ENCODE peak calls at places on chromosomes 2 and 18, in four cellular contexts. One of them, this sample, is unnamed.

GRCh38 chr2:27442981-27443323 is 771 bp downstream of the KRTCAP3 start:
- DNase-seq in GM12878: no peak
- DNase-seq in A549: no peak
- DNase-seq in HCT116: no peak
- DNase-seq in this sample: no peak

GRCh38 chr2:25742501-25742900 is 69.1 kb upstream of the DTNB start:
- DNase-seq in GM12878: no peak
- DNase-seq in A549: no peak
- DNase-seq in HCT116: no peak
- DNase-seq in this sample: no peak

GRCh38 chr2:225052703-225053102 is 10.4 kb upstream of the DOCK10 start:
- DNase-seq in GM12878: no peak
- DNase-seq in A549: no peak
- DNase-seq in HCT116: no peak
- DNase-seq in this sample: no peak

GRCh38 chr18:35276276-35276675 is 13.8 kb downstream of the ZSCAN30 start:
- DNase-seq in GM12878: no peak
- DNase-seq in A549: no peak
- DNase-seq in HCT116: no peak
- DNase-seq in this sample: no peak

GRCh38 chr2:43707255-43707654 is 31.0 kb upstream of the C1GALT1C1L start:
- DNase-seq in GM12878: no peak
- DNase-seq in A549: peak; percentile 37
- DNase-seq in HCT116: no peak
- DNase-seq in this sample: peak; percentile 71

GRCh38 chr18:74778191-74778847 is 180.6 kb downstream of the ZNF407 start:
- DNase-seq in GM12878: no peak
- DNase-seq in A549: no peak
- DNase-seq in HCT116: no peak
- DNase-seq in this sample: no peak

GRCh38 chr2:130814931-130815680 is 21.6 kb upstream of the ARHGEF4 start:
- DNase-seq in GM12878: no peak
- DNase-seq in A549: no peak
- DNase-seq in HCT116: no peak
- DNase-seq in this sample: no peak

GRCh38 chr2:9780368-9781130 is 62.7 kb upstream of the TAF1B start:
- DNase-seq in GM12878: no peak
- DNase-seq in A549: no peak
- DNase-seq in HCT116: no peak
- DNase-seq in this sample: no peak

GRCh38 chr2:241768251-241768711 is 8.3 kb upstream of the GAL3ST2 start:
- DNase-seq in GM12878: no peak
- DNase-seq in A549: no peak
- DNase-seq in HCT116: no peak
- DNase-seq in this sample: no peak

GRCh38 chr18:36298113-36298701 is 694 bp downstream of the FHOD3 start:
- DNase-seq in GM12878: no peak
- DNase-seq in A549: no peak
- DNase-seq in HCT116: no peak
- DNase-seq in this sample: no peak

GRCh38 chr2:117917223-117917917 is 96.5 kb downstream of the CCDC93 start:
- DNase-seq in GM12878: no peak
- DNase-seq in A549: peak; percentile 12
- DNase-seq in HCT116: no peak
- DNase-seq in this sample: no peak

GRCh38 chr2:55048514-55048924 is 1.7 kb downstream of the RTN4 start:
- DNase-seq in GM12878: no peak
- DNase-seq in A549: peak; percentile 71
- DNase-seq in HCT116: peak; percentile 27
- DNase-seq in this sample: peak; percentile 76

GRCh38 chr18:48605408-48605845 is 66.6 kb downstream of the CTIF start:
- DNase-seq in GM12878: peak; percentile 23
- DNase-seq in A549: peak; percentile 49
- DNase-seq in HCT116: peak; percentile 29
- DNase-seq in this sample: peak; percentile 48

GRCh38 chr2:241191101-241191500 is 2.6 kb downstream of the ANO7 start:
- DNase-seq in GM12878: no peak
- DNase-seq in A549: no peak
- DNase-seq in HCT116: no peak
- DNase-seq in this sample: no peak

GRCh38 chr2:168089200-168089599 is 158.2 kb downstream of the STK39 start:
- DNase-seq in GM12878: no peak
- DNase-seq in A549: no peak
- DNase-seq in HCT116: no peak
- DNase-seq in this sample: no peak

GRCh38 chr2:40625849-40626248 is 174.0 kb upstream of the SLC8A1 start:
- DNase-seq in GM12878: no peak
- DNase-seq in A549: no peak
- DNase-seq in HCT116: no peak
- DNase-seq in this sample: peak; percentile 23

GRCh38 chr2:239939736-239940483 is 85.2 kb downstream of the NDUFA10 start:
- DNase-seq in GM12878: no peak
- DNase-seq in A549: no peak
- DNase-seq in HCT116: no peak
- DNase-seq in this sample: no peak

GRCh38 chr2:124254621-124255020 is 229.5 kb downstream of the CNTNAP5 start:
- DNase-seq in GM12878: no peak
- DNase-seq in A549: no peak
- DNase-seq in HCT116: no peak
- DNase-seq in this sample: no peak

GRCh38 chr2:170641961-170642360 is 73.2 kb upstream of the SP5 start:
- DNase-seq in GM12878: no peak
- DNase-seq in A549: no peak
- DNase-seq in HCT116: no peak
- DNase-seq in this sample: no peak

GRCh38 chr2:3703741-3704355 is 473 bp downstream of the DCDC2C start:
- DNase-seq in GM12878: no peak
- DNase-seq in A549: no peak
- DNase-seq in HCT116: no peak
- DNase-seq in this sample: no peak

GRCh38 chr18:71249791-71250190 is 960.9 kb downstream of the SOCS6 start:
- DNase-seq in GM12878: no peak
- DNase-seq in A549: no peak
- DNase-seq in HCT116: no peak
- DNase-seq in this sample: no peak

GRCh38 chr2:187499941-187500532 is 52.0 kb upstream of the CALCRL start:
- DNase-seq in GM12878: no peak
- DNase-seq in A549: peak; percentile 74
- DNase-seq in HCT116: peak; percentile 54
- DNase-seq in this sample: peak; percentile 75

GRCh38 chr18:44507729-44508325 is 172.9 kb upstream of the SETBP1 start:
- DNase-seq in GM12878: peak; percentile 32
- DNase-seq in A549: no peak
- DNase-seq in HCT116: no peak
- DNase-seq in this sample: peak; percentile 99
- TF ChIP-seq MAX in GM12878: no peak
- TF ChIP-seq MAX in A549: no peak
- TF ChIP-seq MAX in HCT116: no peak
- TF ChIP-seq MAX in this sample: no peak

DNA sequence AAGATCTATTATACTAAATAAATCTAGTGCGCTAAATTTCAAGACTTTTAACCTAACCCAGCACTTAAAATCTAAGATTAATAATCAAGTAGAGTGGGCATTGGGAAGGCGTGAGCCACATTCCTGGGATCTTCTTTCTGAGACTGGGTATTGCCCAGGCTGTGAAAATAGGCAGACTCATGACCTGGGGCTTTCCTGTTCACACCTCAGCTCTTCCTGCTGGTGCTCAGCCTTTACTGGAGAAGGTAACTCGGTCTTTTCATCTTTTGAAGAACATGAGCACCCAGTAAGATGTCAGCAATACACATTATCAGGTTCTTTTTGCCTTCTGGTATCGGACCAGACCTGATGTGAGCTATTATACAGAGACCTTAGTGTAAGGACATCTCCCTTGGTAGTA is 500.5 kb downstream of the PLCL1 start:
- DNase-seq in GM12878: no peak
- DNase-seq in A549: no peak
- DNase-seq in HCT116: no peak
- DNase-seq in this sample: no peak
- TF ChIP-seq MAX in GM12878: no peak
- TF ChIP-seq MAX in A549: no peak
- TF ChIP-seq MAX in HCT116: no peak
- TF ChIP-seq MAX in this sample: no peak

GRCh38 chr2:203636896-203637818 is 69.3 kb upstream of the CD28 start:
- DNase-seq in GM12878: no peak
- DNase-seq in A549: no peak
- DNase-seq in HCT116: no peak
- DNase-seq in this sample: peak; percentile 47
- TF ChIP-seq MAX in GM12878: no peak
- TF ChIP-seq MAX in A549: no peak
- TF ChIP-seq MAX in HCT116: no peak
- TF ChIP-seq MAX in this sample: no peak

DNA sequence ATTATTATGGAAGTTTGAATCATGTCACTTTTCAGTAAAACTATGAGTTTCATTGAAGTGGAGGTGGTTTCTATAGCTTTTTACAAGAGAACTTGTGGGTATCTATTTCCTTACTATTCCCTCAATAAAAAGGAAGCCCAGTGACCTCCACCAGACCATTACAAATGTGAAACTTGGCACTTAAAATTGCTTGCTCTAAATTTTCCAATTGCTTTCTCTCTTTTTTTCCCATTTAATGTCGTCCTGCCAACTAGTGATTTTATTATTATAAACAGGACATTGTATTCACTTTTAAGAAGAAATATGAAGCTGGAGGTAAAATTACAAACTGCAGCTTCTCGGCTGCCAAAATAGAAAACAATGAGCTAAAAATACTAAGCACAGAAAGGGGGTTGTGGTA is 208.2 kb upstream of the ALPP start:
- DNase-seq in GM12878: no peak
- DNase-seq in A549: no peak
- DNase-seq in HCT116: no peak
- DNase-seq in this sample: peak; percentile 62
- TF ChIP-seq MAX in GM12878: no peak
- TF ChIP-seq MAX in A549: no peak
- TF ChIP-seq MAX in HCT116: no peak
- TF ChIP-seq MAX in this sample: no peak

GRCh38 chr18:72456802-72457201 is 87.3 kb downstream of the CBLN2 start:
- DNase-seq in GM12878: no peak
- DNase-seq in A549: peak; percentile 29
- DNase-seq in HCT116: no peak
- DNase-seq in this sample: peak; percentile 52
- TF ChIP-seq MAX in GM12878: no peak
- TF ChIP-seq MAX in A549: peak; percentile 15
- TF ChIP-seq MAX in HCT116: no peak
- TF ChIP-seq MAX in this sample: no peak

DNA sequence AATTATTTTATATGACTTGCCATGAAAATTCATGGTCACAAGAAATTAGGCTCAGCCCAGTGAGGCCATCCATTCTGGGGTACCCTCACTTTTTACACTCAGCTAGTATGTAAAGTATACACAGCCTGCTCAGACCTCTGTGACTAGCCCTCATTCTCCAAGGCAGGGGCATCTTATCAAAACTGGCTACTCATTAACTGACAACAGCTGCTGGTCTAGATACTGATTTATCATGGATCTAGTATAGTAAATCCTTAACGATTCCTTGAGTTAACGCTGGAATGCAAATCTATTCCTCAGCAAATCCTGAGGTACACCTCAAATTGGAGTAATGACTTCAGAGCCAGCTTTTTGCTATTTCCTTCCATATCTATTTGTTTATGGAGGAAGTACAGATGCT is 70.3 kb upstream of the DOK6 start:
- DNase-seq in GM12878: no peak
- DNase-seq in A549: no peak
- DNase-seq in HCT116: no peak
- DNase-seq in this sample: no peak
- TF ChIP-seq MAX in GM12878: no peak
- TF ChIP-seq MAX in A549: no peak
- TF ChIP-seq MAX in HCT116: no peak
- TF ChIP-seq MAX in this sample: no peak